ENCODE peak calls at places on chromosomes 16 and 17, in four cellular contexts. E is HepG2, O is H1, V is GM12878. B is an unnamed sample.

GRCh38 chr16:66600484-66600883 is 4.0 kb upstream of the CMTM3 start:
- DNase-seq in E (no peak), O (no peak), V (no peak), B (no peak)

GRCh38 chr16:77833906-77834599 is 45.7 kb downstream of the VAT1L start:
- DNase-seq in E (no peak), O (peak), V (no peak), B (peak)

GRCh38 chr16:82111944-82112343 is 58.1 kb downstream of the MPHOSPH6 start:
- DNase-seq in E (no peak), O (no peak), V (no peak), B (no peak)

GRCh38 chr16:2675714-2676113 is 6.6 kb upstream of the KCTD5 start:
- DNase-seq in E (no peak), O (no peak), V (no peak), B (no peak)

GRCh38 chr17:76704799-76705198 is 6.0 kb downstream of the MXRA7 start:
- DNase-seq in E (no peak), O (no peak), V (no peak), B (no peak)

GRCh38 chr17:35708149-35708548 is 23.3 kb upstream of the RASL10B start:
- DNase-seq in E (no peak), O (no peak), V (no peak), B (no peak)

GRCh38 chr16:53865492-53865863 is 161.5 kb downstream of the FTO start:
- DNase-seq in E (no peak), O (peak), V (peak), B (peak)

GRCh38 chr16:84283314-84284167 is 11.1 kb upstream of the WFDC1 start:
- DNase-seq in E (no peak), O (no peak), V (no peak), B (no peak)

GRCh38 chr17:80237386-80237785 is 17.2 kb downstream of the SLC26A11 start:
- DNase-seq in E (no peak), O (no peak), V (no peak), B (no peak)

GRCh38 chr17:40290629-40291296 is 3.1 kb downstream of the CDC6 start:
- DNase-seq in E (peak), O (no peak), V (no peak), B (no peak)

GRCh38 chr17:1455291-1455747 is 713 bp downstream of the CRK start:
- DNase-seq in E (peak), O (no peak), V (no peak), B (peak)

GRCh38 chr17:10512856-10513255 is 5.5 kb downstream of the MYH1 start:
- DNase-seq in E (no peak), O (no peak), V (no peak), B (no peak)

GRCh38 chr17:67624886-67625656 is 92.7 kb upstream of the NOL11 start:
- DNase-seq in E (no peak), O (no peak), V (no peak), B (no peak)

GRCh38 chr17:18185391-18185790 is 1.8 kb downstream of the ALKBH5 start:
- DNase-seq in E (no peak), O (no peak), V (no peak), B (no peak)

GRCh38 chr17:28865946-28866752 is 11.3 kb downstream of the ERAL1 start:
- DNase-seq in E (no peak), O (no peak), V (no peak), B (no peak)

GRCh38 chr17:49694847-49695697 is 12.7 kb downstream of the SLC35B1 start:
- DNase-seq in E (peak), O (no peak), V (no peak), B (no peak)

GRCh38 chr17:56832446-56832845 is 1.3 kb downstream of the C17orf67 start:
- DNase-seq in E (peak), O (no peak), V (no peak), B (no peak)
- H3K9ac ChIP-seq in E (peak), O (no peak), V (peak), B (peak)

GRCh38 chr17:59840329-59840907 is 52.3 kb downstream of the TUBD1 start:
- DNase-seq in E (no peak), O (no peak), V (no peak), B (peak)
- TF ChIP-seq SUZ12 in E (no peak), O (no peak), V (no peak), B (no peak)

GRCh38 chr17:78124836-78125137 is 3.8 kb downstream of the TMC6 start:
- DNase-seq in E (no peak), O (no peak), V (no peak), B (no peak)
- H3K9ac ChIP-seq in E (no peak), O (no peak), V (peak), B (peak)

GRCh38 chr16:20844054-20844453 is 37.7 kb downstream of the REXO5 start:
- DNase-seq in E (no peak), O (no peak), V (no peak), B (peak)
- TF ChIP-seq SUZ12 in E (no peak), O (no peak), V (no peak), B (no peak)

GRCh38 chr16:14362774-14363371 is 267.2 kb downstream of the PARN start:
- DNase-seq in E (no peak), O (no peak), V (no peak), B (no peak)
- H3K9ac ChIP-seq in E (no peak), O (no peak), V (no peak), B (no peak)

DNA sequence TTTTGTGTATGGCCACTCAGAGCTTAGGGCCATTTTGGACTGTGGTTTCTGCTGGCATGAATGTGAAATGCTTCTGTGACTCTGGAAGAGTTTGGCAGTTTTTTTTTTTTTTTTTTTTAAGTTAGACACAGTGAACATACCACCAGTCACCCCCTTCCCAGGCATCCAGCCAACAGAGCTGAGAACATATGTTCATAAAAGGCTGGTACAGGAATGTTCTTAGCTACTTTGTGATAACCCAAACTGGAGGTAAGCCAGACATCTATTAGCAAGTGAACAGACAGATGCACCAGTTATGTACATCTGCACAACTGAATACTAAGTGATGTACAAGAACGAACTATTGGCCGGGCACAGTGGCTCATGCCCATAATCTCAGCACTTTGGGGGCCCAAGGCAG is 92.7 kb downstream of the ABCC1 start:
- DNase-seq in E (no peak), O (no peak), V (no peak), B (no peak)
- TF ChIP-seq SUZ12 in E (no peak), O (no peak), V (no peak), B (no peak)

DNA sequence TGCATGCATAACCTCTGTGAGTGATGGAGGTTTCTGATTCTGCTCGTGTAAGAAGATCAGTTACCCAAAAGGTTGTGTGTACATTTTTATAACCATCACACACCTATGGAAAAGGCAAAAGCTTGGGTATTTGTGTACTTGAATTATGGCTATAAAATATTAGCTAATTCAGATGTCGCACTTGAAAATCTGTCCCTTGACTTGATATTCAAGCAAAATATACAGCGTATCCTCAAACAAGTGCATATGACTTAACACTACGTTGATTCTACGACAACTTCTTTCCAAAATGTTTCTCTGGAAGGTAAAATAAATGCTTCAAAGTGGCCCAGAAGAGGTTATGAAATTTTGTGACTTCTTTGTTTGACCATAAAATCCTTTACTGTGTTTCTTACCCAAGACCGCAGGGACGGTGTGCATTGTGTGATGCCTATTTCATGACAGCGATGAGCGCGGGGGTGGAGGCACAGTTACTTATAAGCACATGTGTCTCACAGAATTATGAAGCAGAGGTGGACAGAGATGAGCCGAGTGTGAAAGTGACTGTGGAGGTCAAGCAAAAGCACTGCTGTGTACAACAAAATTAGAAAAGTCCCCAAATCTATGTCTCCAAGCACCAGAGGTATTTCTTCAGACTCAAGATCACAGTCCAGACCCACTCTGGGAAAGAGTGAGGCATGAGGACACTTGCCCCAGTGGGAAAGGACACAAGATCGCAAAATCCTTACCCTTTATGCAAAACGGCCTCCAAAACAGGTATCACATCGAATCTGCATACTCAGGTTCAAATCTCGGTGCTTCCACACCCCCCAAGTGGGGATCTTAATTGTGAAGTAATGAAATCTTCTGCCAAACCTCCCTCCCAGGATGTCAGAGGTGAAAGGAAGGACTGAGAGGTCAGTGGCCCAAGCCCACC is 4.1 kb upstream of the HOXB9 start:
- DNase-seq in E (no peak), O (no peak), V (no peak), B (no peak)
- H3K9ac ChIP-seq in E (no peak), O (no peak), V (no peak), B (no peak)

GRCh38 chr17:63382826-63383225 is 63.3 kb downstream of the CYB561 start:
- DNase-seq in E (no peak), O (no peak), V (no peak), B (no peak)

GRCh38 chr17:63382136-63382535 is 64.0 kb downstream of the CYB561 start:
- DNase-seq in E (no peak), O (no peak), V (no peak), B (no peak)

GRCh38 chr17:63390090-63390489 is 56.0 kb downstream of the CYB561 start:
- DNase-seq in E (no peak), O (no peak), V (no peak), B (no peak)

DNA sequence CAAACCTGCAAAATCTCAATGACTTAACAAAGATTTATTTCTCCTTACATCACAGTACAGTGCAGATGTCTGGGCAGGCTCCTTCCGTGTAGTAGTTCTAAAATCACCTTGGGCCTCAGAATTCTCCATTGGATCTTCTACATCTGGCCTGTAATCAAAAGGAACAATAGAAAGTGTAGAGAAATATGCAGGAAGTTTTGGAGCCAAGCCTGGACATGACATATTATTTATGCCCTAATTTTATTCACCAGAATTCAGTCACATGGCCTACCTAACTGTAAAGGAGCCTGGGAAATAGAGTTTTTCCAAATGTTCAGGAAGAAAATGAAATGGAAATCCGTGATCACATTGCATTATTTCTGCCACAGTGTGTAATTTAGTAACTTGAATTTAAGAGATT is 58.2 kb downstream of the CYB561 start:
- DNase-seq in E (no peak), O (no peak), V (no peak), B (no peak)
- TF ChIP-seq SUZ12 in E (no peak), O (no peak), V (no peak), B (no peak)